ENCODE peak calls at places on chromosome 20, in ten cellular contexts. D, G, K, F, Q, C, E, N, X and H are unnamed samples.

GRCh38 chr20:63073738-63074065 is 66.9 kb upstream of the BHLHE23 start:
- DNase-seq in N (no peak), G (no peak), C (peak; percentile 3), D (no peak), Q (peak; percentile 15), X (no peak), K (no peak), F (no peak), E (no peak), H (no peak)

GRCh38 chr20:13213335-13213734 is 7.7 kb upstream of the ISM1 start:
- DNase-seq in G (no peak), D (no peak), E (no peak), X (no peak), N (no peak), K (no peak), C (no peak), Q (no peak), F (no peak), H (no peak)

GRCh38 chr20:52959125-52959524 is 13.0 kb upstream of the TSHZ2 start:
- DNase-seq in N (no peak), C (no peak), K (no peak), Q (no peak), F (no peak), E (no peak), X (peak; percentile 48), G (no peak), D (no peak), H (no peak)

GRCh38 chr20:4195499-4195898 is 180.1 kb upstream of the RNF24 start:
- DNase-seq in D (no peak), Q (peak; percentile 36), X (peak; percentile 52), N (no peak), C (no peak), F (no peak), G (no peak), K (peak; percentile 53), E (no peak), H (no peak)

GRCh38 chr20:37615507-37616425 is 78.1 kb upstream of the CTNNBL1 start:
- DNase-seq in C (no peak), F (no peak), N (no peak), Q (no peak), G (no peak), D (peak; percentile 10), E (peak; percentile 5), K (peak; percentile 50), X (peak; percentile 63), H (peak; percentile 31)

GRCh38 chr20:12882832-12883506 is 125.8 kb upstream of the SPTLC3 start:
- DNase-seq in Q (no peak), D (no peak), G (no peak), N (no peak), K (peak; percentile 84), X (no peak), E (no peak), F (no peak), C (no peak), H (no peak)

GRCh38 chr20:59003836-59004492 is 3.1 kb downstream of the CTSZ start:
- DNase-seq in C (no peak), G (peak; percentile 57), D (no peak), Q (no peak), F (no peak), K (no peak), E (no peak), N (no peak), X (no peak), H (no peak)

GRCh38 chr20:49276201-49276894 is 1.5 kb downstream of the ZNFX1 start:
- DNase-seq in X (no peak), G (no peak), C (no peak), N (no peak), F (no peak), D (peak; percentile 12), K (peak; percentile 64), Q (no peak), E (peak; percentile 45), H (no peak)

GRCh38 chr20:63125893-63126601 is 89.9 kb downstream of the YTHDF1 start:
- DNase-seq in X (peak; percentile 1), D (no peak), G (peak; percentile 40), C (no peak), N (no peak), E (no peak), K (no peak), Q (peak; percentile 61), F (no peak), H (no peak)

GRCh38 chr20:11796041-11796440 is 121.7 kb upstream of the BTBD3 start:
- DNase-seq in E (no peak), C (no peak), X (no peak), F (no peak), G (no peak), K (no peak), Q (no peak), D (no peak), N (no peak), H (no peak)

GRCh38 chr20:32282461-32282860 is 5.0 kb downstream of the KIF3B start:
- DNase-seq in X (no peak), F (no peak), E (no peak), C (peak; percentile 45), D (no peak), G (peak; percentile 55), K (no peak), Q (no peak), N (no peak), H (no peak)

GRCh38 chr20:52230406-52230805 is 38.8 kb upstream of the ZFP64 start:
- DNase-seq in F (no peak), Q (no peak), C (no peak), X (peak; percentile 22), E (no peak), D (no peak), N (no peak), G (no peak), K (peak; percentile 25), H (no peak)

GRCh38 chr20:47464380-47465101 is 37.1 kb upstream of the NCOA3 start:
- DNase-seq in D (no peak), X (no peak), G (peak; percentile 93), N (no peak), F (peak; percentile 60), C (peak; percentile 23), K (peak; percentile 99), Q (no peak), E (peak; percentile 98), H (no peak)

GRCh38 chr20:21509597-21510331 is 4.1 kb downstream of the NKX2-2 start:
- DNase-seq in D (no peak), N (peak; percentile 22), G (no peak), F (no peak), K (peak; percentile 34), E (peak; percentile 66), X (no peak), Q (no peak), C (no peak), H (no peak)
- TF ChIP-seq CTCF in D (no peak), N (no peak), G (no peak), F (no peak), K (peak; percentile 7), E (peak; percentile 69), X (no peak), Q (no peak), C (no peak), H (no peak)

DNA sequence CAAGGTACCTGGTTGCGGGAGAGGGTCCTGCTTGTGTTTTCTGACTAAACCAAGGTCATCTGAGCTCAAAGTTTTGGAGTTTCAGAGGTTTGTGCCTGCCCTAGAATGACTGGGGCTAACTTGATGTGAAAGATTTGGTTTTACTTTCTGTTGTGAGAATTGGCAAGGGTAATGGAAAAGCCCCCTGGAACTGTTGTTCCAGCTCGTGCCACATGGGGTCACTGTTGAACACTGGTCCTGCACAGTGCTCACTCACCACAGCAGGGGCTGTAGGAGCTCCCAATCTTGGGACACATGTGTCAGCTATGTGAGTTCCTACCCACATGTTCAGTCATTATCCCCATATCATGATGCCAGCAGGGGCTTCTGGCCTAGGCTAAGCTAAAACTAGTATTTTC is 6.5 kb downstream of the TGM6 start:
- DNase-seq in K (peak; percentile 50), D (peak; percentile 14), G (no peak), C (no peak), Q (no peak), X (peak; percentile 65), F (no peak), N (no peak), E (peak; percentile 46), H (no peak)
- TF ChIP-seq CTCF in K (peak; percentile 61), D (peak; percentile 20), G (no peak), C (peak; percentile 22), Q (no peak), X (peak; percentile 58), F (peak; percentile 30), N (no peak), E (peak; percentile 86), H (peak; percentile 12)

DNA sequence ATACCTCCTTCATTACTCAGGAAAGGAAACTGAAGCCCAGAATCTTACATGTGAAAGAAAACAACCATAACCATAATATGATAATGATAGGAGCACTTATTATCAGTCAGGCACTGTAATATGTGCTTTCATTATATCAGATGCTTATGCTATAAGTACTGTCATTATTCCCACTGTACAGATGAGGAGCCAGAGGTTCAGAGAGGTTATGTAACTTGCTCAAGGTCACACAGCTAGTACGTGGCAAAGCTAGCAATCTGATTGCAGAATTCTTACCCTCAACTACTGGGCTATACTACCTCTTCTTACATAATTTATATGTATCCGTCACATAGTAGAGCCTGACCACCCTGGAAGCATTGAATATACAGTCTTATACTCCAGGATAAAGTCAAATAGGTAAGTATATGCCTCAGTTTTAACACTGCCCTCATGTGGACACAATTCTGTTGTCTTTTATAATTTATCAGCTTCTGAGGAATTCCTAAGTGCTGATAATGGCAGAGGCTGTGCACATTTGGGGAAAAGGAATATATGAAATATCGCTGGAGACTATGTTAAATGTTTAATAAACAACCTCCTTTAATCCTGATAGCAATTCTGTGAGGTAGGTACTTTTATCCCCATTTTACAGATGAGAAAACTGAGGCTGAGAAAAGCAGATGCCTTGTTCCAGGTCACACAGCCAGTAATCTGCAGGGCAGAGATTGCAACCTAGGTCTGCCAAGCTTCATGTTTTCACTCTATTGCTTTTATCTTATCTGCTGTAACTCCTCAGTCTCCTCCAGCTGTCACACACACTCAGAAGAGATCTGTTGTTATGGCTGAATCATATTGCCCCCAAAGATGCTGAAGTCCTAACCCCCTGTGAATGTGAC is 13.4 kb downstream of the BCAS1 start:
- DNase-seq in K (peak; percentile 12), F (no peak), C (no peak), G (no peak), X (no peak), N (no peak), Q (no peak), D (no peak), E (no peak), H (no peak)
- TF ChIP-seq CTCF in K (peak; percentile 16), F (no peak), C (no peak), G (no peak), X (no peak), N (no peak), Q (no peak), D (no peak), E (peak; percentile 59), H (no peak)

GRCh38 chr20:22729180-22729579 is 144.8 kb upstream of the FOXA2 start:
- DNase-seq in X (no peak), K (no peak), E (no peak), D (no peak), F (no peak), N (no peak), Q (no peak), C (no peak), G (no peak), H (no peak)

GRCh38 chr20:22728146-22728745 is 143.9 kb upstream of the FOXA2 start:
- DNase-seq in K (peak; percentile 53), C (no peak), X (no peak), F (no peak), Q (no peak), N (no peak), D (no peak), G (no peak), E (no peak), H (no peak)

GRCh38 chr20:22729616-22730236 is 145.4 kb upstream of the FOXA2 start:
- DNase-seq in N (no peak), X (no peak), K (no peak), F (no peak), D (no peak), G (no peak), Q (no peak), C (no peak), E (no peak), H (no peak)

GRCh38 chr20:22732751-22733150 is 148.4 kb upstream of the FOXA2 start:
- DNase-seq in F (no peak), N (no peak), X (no peak), K (no peak), C (no peak), G (no peak), E (no peak), D (no peak), Q (no peak), H (no peak)
- TF ChIP-seq CTCF in F (no peak), N (no peak), X (no peak), K (peak; percentile 5), C (no peak), G (no peak), E (no peak), D (no peak), Q (no peak), H (no peak)